ENCODE peak calls at places on chromosomes 7 and 10, in nine cellular contexts. One of them, this sample, is unnamed.

GRCh38 chr10:75029874-75030273 is 81.6 kb upstream of the SAMD8 start:
- DNase-seq in thoracic aorta: no peak
- DNase-seq in HEK293T: no peak
- DNase-seq in hippocampal formation: no peak
- DNase-seq in NCI-H2227 treated with DMSO at 0.1 percent for 48 hours: no peak
- DNase-seq in NCI-H1417: no peak
- DNase-seq in naive thymus-derived CD8-positive, alpha-beta T cell: no peak
- DNase-seq in left cardiac atrium: peak; percentile 41
- DNase-seq in IMR-90: peak; percentile 78
- DNase-seq in this sample: no peak

GRCh38 chr10:77560471-77560870 is 77.1 kb downstream of the KCNMA1 start:
- DNase-seq in thoracic aorta: no peak
- DNase-seq in HEK293T: no peak
- DNase-seq in hippocampal formation: no peak
- DNase-seq in NCI-H2227 treated with DMSO at 0.1 percent for 48 hours: no peak
- DNase-seq in NCI-H1417: peak; percentile 52
- DNase-seq in naive thymus-derived CD8-positive, alpha-beta T cell: no peak
- DNase-seq in left cardiac atrium: no peak
- DNase-seq in IMR-90: no peak
- DNase-seq in this sample: no peak

GRCh38 chr7:73850781-73851207 is 8.5 kb upstream of the METTL27 start:
- DNase-seq in thoracic aorta: no peak
- DNase-seq in HEK293T: no peak
- DNase-seq in hippocampal formation: no peak
- DNase-seq in NCI-H2227 treated with DMSO at 0.1 percent for 48 hours: no peak
- DNase-seq in NCI-H1417: no peak
- DNase-seq in naive thymus-derived CD8-positive, alpha-beta T cell: no peak
- DNase-seq in left cardiac atrium: peak; percentile 45
- DNase-seq in IMR-90: peak; percentile 99
- DNase-seq in this sample: no peak

GRCh38 chr10:89929282-89930026 is 228.1 kb downstream of the KIF20B start:
- DNase-seq in thoracic aorta: no peak
- DNase-seq in HEK293T: no peak
- DNase-seq in hippocampal formation: no peak
- DNase-seq in NCI-H2227 treated with DMSO at 0.1 percent for 48 hours: no peak
- DNase-seq in NCI-H1417: no peak
- DNase-seq in naive thymus-derived CD8-positive, alpha-beta T cell: no peak
- DNase-seq in left cardiac atrium: no peak
- DNase-seq in IMR-90: no peak
- DNase-seq in this sample: no peak

GRCh38 chr7:45099891-45100760 is 11.4 kb upstream of the NACAD start:
- DNase-seq in thoracic aorta: no peak
- DNase-seq in HEK293T: no peak
- DNase-seq in hippocampal formation: no peak
- DNase-seq in NCI-H2227 treated with DMSO at 0.1 percent for 48 hours: no peak
- DNase-seq in NCI-H1417: no peak
- DNase-seq in naive thymus-derived CD8-positive, alpha-beta T cell: peak; percentile 32
- DNase-seq in left cardiac atrium: no peak
- DNase-seq in IMR-90: no peak
- DNase-seq in this sample: no peak

GRCh38 chr10:4351723-4352565 is 474.1 kb upstream of the AKR1E2 start:
- DNase-seq in thoracic aorta: no peak
- DNase-seq in HEK293T: no peak
- DNase-seq in hippocampal formation: no peak
- DNase-seq in NCI-H2227 treated with DMSO at 0.1 percent for 48 hours: no peak
- DNase-seq in NCI-H1417: no peak
- DNase-seq in naive thymus-derived CD8-positive, alpha-beta T cell: no peak
- DNase-seq in left cardiac atrium: no peak
- DNase-seq in IMR-90: peak; percentile 43
- DNase-seq in this sample: no peak

GRCh38 chr7:95723583-95724180 is 48.7 kb upstream of the DYNC1I1 start:
- DNase-seq in thoracic aorta: no peak
- DNase-seq in HEK293T: peak; percentile 67
- DNase-seq in hippocampal formation: peak; percentile 45
- DNase-seq in NCI-H2227 treated with DMSO at 0.1 percent for 48 hours: peak; percentile 83
- DNase-seq in NCI-H1417: peak; percentile 74
- DNase-seq in naive thymus-derived CD8-positive, alpha-beta T cell: no peak
- DNase-seq in left cardiac atrium: no peak
- DNase-seq in IMR-90: peak; percentile 13
- DNase-seq in this sample: no peak

GRCh38 chr7:159157714-159158113 is 13.0 kb upstream of the VIPR2 start:
- DNase-seq in thoracic aorta: no peak
- DNase-seq in HEK293T: peak; percentile 4
- DNase-seq in hippocampal formation: no peak
- DNase-seq in NCI-H2227 treated with DMSO at 0.1 percent for 48 hours: no peak
- DNase-seq in NCI-H1417: no peak
- DNase-seq in naive thymus-derived CD8-positive, alpha-beta T cell: no peak
- DNase-seq in left cardiac atrium: no peak
- DNase-seq in IMR-90: no peak
- DNase-seq in this sample: no peak

GRCh38 chr10:112213836-112214235 is 30.3 kb upstream of the GPAM start:
- DNase-seq in thoracic aorta: no peak
- DNase-seq in HEK293T: no peak
- DNase-seq in hippocampal formation: no peak
- DNase-seq in NCI-H2227 treated with DMSO at 0.1 percent for 48 hours: no peak
- DNase-seq in NCI-H1417: no peak
- DNase-seq in naive thymus-derived CD8-positive, alpha-beta T cell: no peak
- DNase-seq in left cardiac atrium: no peak
- DNase-seq in IMR-90: no peak
- DNase-seq in this sample: no peak

GRCh38 chr10:78336402-78336791 is 302.7 kb downstream of the RPS24 start:
- DNase-seq in thoracic aorta: no peak
- DNase-seq in HEK293T: no peak
- DNase-seq in hippocampal formation: no peak
- DNase-seq in NCI-H2227 treated with DMSO at 0.1 percent for 48 hours: no peak
- DNase-seq in NCI-H1417: no peak
- DNase-seq in naive thymus-derived CD8-positive, alpha-beta T cell: no peak
- DNase-seq in left cardiac atrium: no peak
- DNase-seq in IMR-90: peak; percentile 97
- DNase-seq in this sample: no peak

GRCh38 chr7:107167483-107168232 is 1.1 kb upstream of the HBP1 start:
- DNase-seq in thoracic aorta: peak; percentile 41
- DNase-seq in HEK293T: peak; percentile 36
- DNase-seq in hippocampal formation: peak; percentile 85
- DNase-seq in NCI-H2227 treated with DMSO at 0.1 percent for 48 hours: peak; percentile 72
- DNase-seq in NCI-H1417: peak; percentile 35
- DNase-seq in naive thymus-derived CD8-positive, alpha-beta T cell: no peak
- DNase-seq in left cardiac atrium: peak; percentile 67
- DNase-seq in IMR-90: peak; percentile 90
- DNase-seq in this sample: no peak

GRCh38 chr10:97704341-97704740 is 9.2 kb upstream of the MARVELD1 start:
- DNase-seq in thoracic aorta: no peak
- DNase-seq in HEK293T: no peak
- DNase-seq in hippocampal formation: no peak
- DNase-seq in NCI-H2227 treated with DMSO at 0.1 percent for 48 hours: no peak
- DNase-seq in NCI-H1417: no peak
- DNase-seq in naive thymus-derived CD8-positive, alpha-beta T cell: no peak
- DNase-seq in left cardiac atrium: no peak
- DNase-seq in IMR-90: no peak
- DNase-seq in this sample: no peak

GRCh38 chr7:101466871-101467270 is 104.2 kb downstream of the COL26A1 start:
- DNase-seq in thoracic aorta: no peak
- DNase-seq in HEK293T: no peak
- DNase-seq in hippocampal formation: no peak
- DNase-seq in NCI-H2227 treated with DMSO at 0.1 percent for 48 hours: no peak
- DNase-seq in NCI-H1417: no peak
- DNase-seq in naive thymus-derived CD8-positive, alpha-beta T cell: no peak
- DNase-seq in left cardiac atrium: no peak
- DNase-seq in IMR-90: no peak
- DNase-seq in this sample: no peak

GRCh38 chr7:130875265-130875741 is 141.3 kb upstream of the KLF14 start:
- DNase-seq in thoracic aorta: no peak
- DNase-seq in HEK293T: peak; percentile 74
- DNase-seq in hippocampal formation: no peak
- DNase-seq in NCI-H2227 treated with DMSO at 0.1 percent for 48 hours: peak; percentile 30
- DNase-seq in NCI-H1417: peak; percentile 27
- DNase-seq in naive thymus-derived CD8-positive, alpha-beta T cell: no peak
- DNase-seq in left cardiac atrium: no peak
- DNase-seq in IMR-90: peak; percentile 44
- DNase-seq in this sample: no peak

GRCh38 chr7:11130012-11130411 is 156.3 kb downstream of the PHF14 start:
- DNase-seq in thoracic aorta: no peak
- DNase-seq in HEK293T: no peak
- DNase-seq in hippocampal formation: no peak
- DNase-seq in NCI-H2227 treated with DMSO at 0.1 percent for 48 hours: no peak
- DNase-seq in NCI-H1417: no peak
- DNase-seq in naive thymus-derived CD8-positive, alpha-beta T cell: no peak
- DNase-seq in left cardiac atrium: no peak
- DNase-seq in IMR-90: peak; percentile 95
- DNase-seq in this sample: no peak

GRCh38 chr10:123800299-123800698 is 91.3 kb downstream of the CPXM2 start:
- DNase-seq in thoracic aorta: peak; percentile 6
- DNase-seq in HEK293T: no peak
- DNase-seq in hippocampal formation: no peak
- DNase-seq in NCI-H2227 treated with DMSO at 0.1 percent for 48 hours: no peak
- DNase-seq in NCI-H1417: no peak
- DNase-seq in naive thymus-derived CD8-positive, alpha-beta T cell: no peak
- DNase-seq in left cardiac atrium: peak; percentile 31
- DNase-seq in IMR-90: no peak
- DNase-seq in this sample: no peak

GRCh38 chr7:103995554-103995953 is 6.1 kb upstream of the RELN start:
- DNase-seq in thoracic aorta: no peak
- DNase-seq in HEK293T: no peak
- DNase-seq in hippocampal formation: no peak
- DNase-seq in NCI-H2227 treated with DMSO at 0.1 percent for 48 hours: no peak
- DNase-seq in NCI-H1417: no peak
- DNase-seq in naive thymus-derived CD8-positive, alpha-beta T cell: no peak
- DNase-seq in left cardiac atrium: no peak
- DNase-seq in IMR-90: peak; percentile 40
- DNase-seq in this sample: no peak

GRCh38 chr7:135798104-135798503 is 49.5 kb upstream of the FAM180A start:
- DNase-seq in thoracic aorta: no peak
- DNase-seq in HEK293T: no peak
- DNase-seq in hippocampal formation: no peak
- DNase-seq in NCI-H2227 treated with DMSO at 0.1 percent for 48 hours: no peak
- DNase-seq in NCI-H1417: no peak
- DNase-seq in naive thymus-derived CD8-positive, alpha-beta T cell: no peak
- DNase-seq in left cardiac atrium: no peak
- DNase-seq in IMR-90: no peak
- DNase-seq in this sample: no peak

GRCh38 chr7:143248781-143249354 is 14.4 kb upstream of the GSTK1 start:
- DNase-seq in thoracic aorta: no peak
- DNase-seq in HEK293T: no peak
- DNase-seq in hippocampal formation: no peak
- DNase-seq in NCI-H2227 treated with DMSO at 0.1 percent for 48 hours: no peak
- DNase-seq in NCI-H1417: no peak
- DNase-seq in naive thymus-derived CD8-positive, alpha-beta T cell: no peak
- DNase-seq in left cardiac atrium: no peak
- DNase-seq in IMR-90: no peak
- DNase-seq in this sample: no peak

GRCh38 chr10:124091646-124092269 is 1.6 kb downstream of the CHST15 start:
- DNase-seq in thoracic aorta: no peak
- DNase-seq in HEK293T: no peak
- DNase-seq in hippocampal formation: no peak
- DNase-seq in NCI-H2227 treated with DMSO at 0.1 percent for 48 hours: no peak
- DNase-seq in NCI-H1417: no peak
- DNase-seq in naive thymus-derived CD8-positive, alpha-beta T cell: no peak
- DNase-seq in left cardiac atrium: peak; percentile 69
- DNase-seq in IMR-90: no peak
- DNase-seq in this sample: no peak

This sample was measured in CD14-positive monocyte.